ENCODE peak calls at places on chromosome 22, in eight cellular contexts. D is heart left ventricle; B is gastrocnemius medialis; Q is CD4-positive, CD25-positive, alpha-beta regulatory T cell; M is neural progenitor cell; C is mammary epithelial cell; G is foreskin keratinocyte; F is upper lobe of right lung. R is an unnamed sample.

GRCh38 chr22:41772198-41772597 is 28.3 kb upstream of the CCDC134 start:
- DNase-seq in D (no peak), B (no peak), Q (no peak), M (no peak), C (peak), G (no peak), F (no peak), R (no peak)

GRCh38 chr22:30636226-30637077 is 871 bp downstream of the SLC35E4 start:
- DNase-seq in D (peak), B (peak), Q (peak), M (peak), C (peak), G (peak), F (no peak), R (no peak)

GRCh38 chr22:17258015-17258827 is 39.0 kb upstream of the ADA2 start:
- DNase-seq in D (peak), B (peak), Q (peak), M (peak), C (peak), G (peak), F (no peak), R (no peak)

GRCh38 chr22:49291781-49292180 is 535.9 kb downstream of the BRD1 start:
- DNase-seq in D (no peak), B (no peak), Q (no peak), M (no peak), C (no peak), G (no peak), F (peak), R (no peak)

GRCh38 chr22:22909605-22910271 is 22.1 kb downstream of the IGLL5 start:
- DNase-seq in D (no peak), B (no peak), Q (no peak), M (no peak), C (no peak), G (no peak), F (no peak), R (no peak)

GRCh38 chr22:43477966-43478365 is 66.2 kb downstream of the MPPED1 start:
- DNase-seq in D (no peak), B (no peak), Q (no peak), M (no peak), C (no peak), G (no peak), F (no peak), R (no peak)

GRCh38 chr22:29992341-29993275 is 87.7 kb upstream of the HORMAD2 start:
- DNase-seq in D (no peak), B (no peak), Q (no peak), M (no peak), C (peak), G (peak), F (no peak), R (no peak)

GRCh38 chr22:30305519-30305905 is 16.2 kb upstream of the CASTOR1 start:
- DNase-seq in D (peak), B (peak), Q (peak), M (no peak), C (no peak), G (no peak), F (peak), R (no peak)

GRCh38 chr22:29716814-29717213 is 3.0 kb upstream of the CABP7 start:
- DNase-seq in D (peak), B (no peak), Q (peak), M (peak), C (peak), G (peak), F (no peak), R (no peak)

GRCh38 chr22:22410121-22410520 is 98.4 kb downstream of the ZNF280B start:
- DNase-seq in D (peak), B (no peak), Q (no peak), M (no peak), C (no peak), G (no peak), F (peak), R (no peak)

GRCh38 chr22:48426466-48427380 is 1401.0 kb downstream of the BRD1 start:
- DNase-seq in D (no peak), B (no peak), Q (no peak), M (peak), C (no peak), G (no peak), F (peak), R (no peak)

GRCh38 chr22:46902436-46902835 is 140.0 kb downstream of the TBC1D22A start:
- DNase-seq in D (no peak), B (no peak), Q (no peak), M (peak), C (no peak), G (no peak), F (peak), R (no peak)

GRCh38 chr22:22395230-22395629 is 113.3 kb downstream of the ZNF280B start:
- DNase-seq in D (no peak), B (no peak), Q (no peak), M (no peak), C (no peak), G (no peak), F (no peak), R (no peak)

GRCh38 chr22:50465531-50465930 is 9.3 kb downstream of the SBF1 start:
- DNase-seq in D (no peak), B (no peak), Q (no peak), M (no peak), C (no peak), G (no peak), F (no peak), R (no peak)

GRCh38 chr22:49767355-49768062 is 60.2 kb downstream of the BRD1 start:
- DNase-seq in D (no peak), B (peak), Q (peak), M (peak), C (peak), G (peak), F (peak), R (peak)

GRCh38 chr22:20032407-20032991 is 11.6 kb downstream of the TANGO2 start:
- DNase-seq in D (no peak), B (no peak), Q (no peak), M (no peak), C (no peak), G (no peak), F (no peak), R (no peak)

GRCh38 chr22:18118345-18118915 is 7.8 kb downstream of the TUBA8 start:
- DNase-seq in D (no peak), B (no peak), Q (no peak), M (no peak), C (no peak), G (no peak), F (peak), R (no peak)

GRCh38 chr22:44443641-44444235 is 54.3 kb downstream of the RTL6 start:
- DNase-seq in D (no peak), B (no peak), Q (no peak), M (no peak), C (no peak), G (no peak), F (peak), R (no peak)

GRCh38 chr22:30015846-30016245 is 64.4 kb upstream of the HORMAD2 start:
- DNase-seq in D (no peak), B (no peak), Q (no peak), M (no peak), C (peak), G (no peak), F (no peak), R (no peak)

GRCh38 chr22:50220603-50221409 is 20.0 kb downstream of the SELENOO start:
- DNase-seq in D (no peak), B (no peak), Q (no peak), M (no peak), C (no peak), G (no peak), F (no peak), R (no peak)

GRCh38 chr22:47123006-47123826 is 360.8 kb downstream of the TBC1D22A start:
- DNase-seq in D (no peak), B (no peak), Q (no peak), M (no peak), C (peak), G (peak), F (peak), R (no peak)

GRCh38 chr22:23070418-23071162 is at the start of gene GNAZ:
- DNase-seq in D (peak), B (no peak), Q (no peak), M (peak), C (no peak), G (no peak), F (peak), R (no peak)

GRCh38 chr22:45240137-45240809 is 421 bp downstream of the KIAA0930 start:
- DNase-seq in D (peak), B (no peak), Q (peak), M (peak), C (peak), G (no peak), F (peak), R (no peak)

GRCh38 chr22:46563381-46564083 is 26.1 kb upstream of the CELSR1 start:
- DNase-seq in D (peak), B (peak), Q (peak), M (peak), C (peak), G (no peak), F (peak), R (peak)

GRCh38 chr22:47270463-47271135 is 508.1 kb downstream of the TBC1D22A start:
- DNase-seq in D (no peak), B (no peak), Q (no peak), M (no peak), C (no peak), G (no peak), F (no peak), R (no peak)

GRCh38 chr22:30933457-30933856 is 35.1 kb downstream of the MORC2 start:
- DNase-seq in D (no peak), B (no peak), Q (no peak), M (no peak), C (no peak), G (no peak), F (no peak), R (no peak)

GRCh38 chr22:29219881-29220670 is 14.4 kb downstream of the EMID1 start:
- DNase-seq in D (no peak), B (no peak), Q (no peak), M (no peak), C (no peak), G (no peak), F (no peak), R (no peak)

GRCh38 chr22:20573176-20573829 is 65.9 kb downstream of the MED15 start:
- DNase-seq in D (no peak), B (no peak), Q (no peak), M (no peak), C (no peak), G (no peak), F (no peak), R (no peak)

GRCh38 chr22:44033689-44034088 is 9.6 kb downstream of the PARVB start:
- DNase-seq in D (peak), B (peak), Q (no peak), M (no peak), C (no peak), G (no peak), F (no peak), R (no peak)

GRCh38 chr22:41589260-41589600 is 410 bp downstream of the PMM1 start:
- DNase-seq in D (no peak), B (no peak), Q (no peak), M (peak), C (peak), G (no peak), F (no peak), R (no peak)

GRCh38 chr22:50299724-50300619 is 7.5 kb downstream of the PLXNB2 start:
- DNase-seq in D (no peak), B (no peak), Q (no peak), M (peak), C (no peak), G (no peak), F (no peak), R (no peak)

GRCh38 chr22:26259510-26259909 is 90.2 kb downstream of the SEZ6L start:
- DNase-seq in D (peak), B (no peak), Q (peak), M (peak), C (peak), G (peak), F (no peak), R (no peak)

GRCh38 chr22:20156611-20157415 is 6.0 kb upstream of the CCDC188 start:
- DNase-seq in D (peak), B (peak), Q (peak), M (peak), C (peak), G (no peak), F (peak), R (peak)

GRCh38 chr22:29175312-29175835 is 30.3 kb upstream of the EMID1 start:
- DNase-seq in D (no peak), B (no peak), Q (no peak), M (no peak), C (no peak), G (no peak), F (no peak), R (no peak)

GRCh38 chr22:27896251-27896650 is 22.8 kb downstream of the PITPNB start:
- DNase-seq in D (no peak), B (no peak), Q (no peak), M (no peak), C (no peak), G (no peak), F (no peak), R (no peak)

GRCh38 chr22:50436134-50436830 is 38.6 kb downstream of the SBF1 start:
- DNase-seq in D (no peak), B (no peak), Q (no peak), M (no peak), C (no peak), G (no peak), F (no peak), R (no peak)

GRCh38 chr22:33747576-33748180 is 172.6 kb downstream of the LARGE1 start:
- DNase-seq in D (peak), B (no peak), Q (no peak), M (no peak), C (no peak), G (no peak), F (no peak), R (no peak)

GRCh38 chr22:43478621-43479285 is 66.9 kb downstream of the MPPED1 start:
- DNase-seq in D (no peak), B (no peak), Q (no peak), M (no peak), C (no peak), G (no peak), F (no peak), R (no peak)

GRCh38 chr22:20402960-20403778 is 9.2 kb downstream of the ZNF74 start:
- DNase-seq in D (no peak), B (no peak), Q (peak), M (no peak), C (no peak), G (no peak), F (no peak), R (no peak)

GRCh38 chr22:22802346-22802970 is 85.2 kb upstream of the IGLL5 start:
- DNase-seq in D (no peak), B (no peak), Q (peak), M (peak), C (no peak), G (no peak), F (no peak), R (no peak)

DNA sequence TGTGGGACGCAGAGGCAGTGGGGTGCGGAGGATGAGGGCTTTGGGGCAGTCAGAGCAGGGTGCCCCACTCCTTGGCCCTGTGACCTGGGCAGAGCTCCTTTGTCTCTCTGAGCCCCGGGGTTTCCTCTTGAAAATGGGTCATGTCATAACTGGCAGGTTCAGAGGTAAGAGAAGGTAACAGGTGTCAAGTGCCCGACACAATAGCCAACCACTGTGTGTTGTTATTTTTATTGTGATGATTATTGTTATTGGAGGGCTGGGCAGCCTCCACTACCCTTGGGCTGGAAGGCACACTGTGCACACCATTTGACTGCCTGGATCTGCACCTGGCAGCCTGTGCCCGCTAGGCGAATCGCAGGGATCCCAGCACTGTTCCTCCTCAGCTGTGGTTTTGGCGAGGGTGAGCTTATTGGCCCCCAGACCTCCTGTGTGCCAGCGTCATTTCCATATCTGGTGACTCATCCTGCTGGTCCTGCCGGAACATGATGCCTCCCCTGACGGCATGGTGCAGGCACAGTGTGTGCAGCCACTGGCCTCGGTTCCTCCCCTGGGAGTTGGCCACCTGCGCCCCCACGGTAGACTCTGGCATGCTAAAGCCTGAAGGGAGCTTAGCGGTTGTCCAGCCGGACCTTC is 15.4 kb upstream of the SOX10 start:
- DNase-seq in D (no peak), B (peak), Q (no peak), M (no peak), C (peak), G (peak), F (no peak), R (no peak)
- H3K27ac ChIP-seq in D (no peak), B (peak), Q (no peak), M (no peak), C (peak), G (peak), F (no peak), R (no peak)

GRCh38 chr22:36977947-36978660 is 41.1 kb downstream of the TST start:
- DNase-seq in D (peak), B (peak), Q (peak), M (peak), C (peak), G (peak), F (peak), R (peak)

GRCh38 chr22:36979511-36979910 is 39.7 kb downstream of the TST start:
- DNase-seq in D (no peak), B (no peak), Q (no peak), M (no peak), C (no peak), G (no peak), F (no peak), R (no peak)

GRCh38 chr22:36979016-36979415 is 40.2 kb downstream of the TST start:
- DNase-seq in D (no peak), B (no peak), Q (no peak), M (no peak), C (no peak), G (no peak), F (no peak), R (no peak)

GRCh38 chr22:36981247-36981775 is 37.9 kb downstream of the TST start:
- DNase-seq in D (no peak), B (no peak), Q (no peak), M (no peak), C (no peak), G (no peak), F (no peak), R (no peak)

DNA sequence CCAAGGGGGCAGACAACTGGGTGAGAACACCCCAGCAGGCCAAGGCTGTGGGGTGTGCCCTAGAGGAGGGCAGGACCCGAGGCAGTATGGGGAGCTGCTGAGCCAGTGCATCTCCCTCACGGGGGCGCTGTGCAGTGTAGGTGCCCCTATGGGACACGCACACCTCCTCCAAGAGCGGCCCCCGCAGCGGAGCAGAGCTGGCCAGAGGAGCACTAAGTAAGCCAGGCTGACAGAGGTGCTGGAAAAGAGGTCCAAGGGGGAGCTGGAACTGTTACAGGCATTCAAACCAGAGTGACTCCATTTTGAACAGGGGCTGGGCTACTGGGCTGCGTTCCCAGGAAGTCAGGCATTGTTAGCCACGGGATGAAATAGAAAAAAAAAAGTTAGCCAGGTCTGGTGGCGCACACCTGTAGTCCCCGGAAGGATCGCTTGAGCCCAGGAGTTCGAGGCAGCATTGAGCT is 41.8 kb downstream of the TST start:
- DNase-seq in D (peak), B (peak), Q (peak), M (peak), C (no peak), G (no peak), F (peak), R (peak)
- H3K27ac ChIP-seq in D (no peak), B (no peak), Q (peak), M (no peak), C (no peak), G (no peak), F (peak), R (peak)

DNA sequence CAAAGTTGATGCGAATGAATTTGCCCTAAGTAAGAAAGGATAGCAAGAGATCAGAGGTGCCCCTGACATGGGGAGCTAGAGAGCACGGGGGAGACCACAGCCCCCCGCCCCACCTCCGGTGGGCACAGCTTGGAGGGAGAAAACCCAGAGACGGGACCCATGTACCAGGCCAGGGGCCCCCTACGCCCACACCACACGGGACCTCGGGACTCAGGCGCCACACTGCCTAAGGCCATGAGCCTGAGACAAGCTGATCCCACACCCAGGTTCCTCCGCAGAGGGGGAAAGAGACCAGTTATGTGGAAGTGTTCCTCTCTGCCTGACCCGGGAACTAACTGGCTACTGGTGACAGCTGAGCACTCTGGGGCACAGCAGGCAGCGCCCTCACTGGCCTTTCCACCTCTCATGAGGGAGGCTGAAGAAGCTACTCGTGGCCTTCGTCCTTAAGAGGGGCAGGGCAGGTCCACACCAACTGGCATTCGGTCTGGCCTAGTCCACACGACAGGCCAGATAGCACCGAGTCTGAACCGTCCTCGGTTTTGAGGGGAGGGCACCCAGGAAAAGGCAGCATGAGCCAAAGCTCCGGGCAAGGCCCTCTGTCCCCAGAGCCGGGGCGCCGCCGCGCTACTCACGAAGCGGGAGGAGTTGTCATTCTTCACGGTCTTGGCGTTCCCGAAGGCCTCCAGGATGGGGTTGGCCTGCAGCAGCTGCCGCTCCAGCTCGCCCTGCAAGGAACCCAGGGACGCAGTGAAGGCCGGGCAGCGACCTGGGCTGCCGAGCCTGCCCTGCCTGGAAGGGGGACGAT is 65.8 kb downstream of the MYH9 start:
- DNase-seq in D (no peak), B (no peak), Q (no peak), M (no peak), C (no peak), G (no peak), F (no peak), R (no peak)
- H3K27ac ChIP-seq in D (peak), B (peak), Q (no peak), M (no peak), C (no peak), G (no peak), F (peak), R (no peak)

GRCh38 chr22:24541681-24542515 is 13.0 kb downstream of the GUCD1 start:
- DNase-seq in D (no peak), B (no peak), Q (no peak), M (no peak), C (no peak), G (no peak), F (no peak), R (no peak)

GRCh38 chr22:24540470-24540869 is 14.5 kb downstream of the GUCD1 start:
- DNase-seq in D (no peak), B (peak), Q (no peak), M (no peak), C (no peak), G (no peak), F (no peak), R (no peak)

GRCh38 chr22:24542641-24543040 is 12.3 kb downstream of the GUCD1 start:
- DNase-seq in D (peak), B (peak), Q (no peak), M (no peak), C (no peak), G (no peak), F (peak), R (no peak)

GRCh38 chr22:24543679-24544243 is 11.2 kb downstream of the GUCD1 start:
- DNase-seq in D (no peak), B (no peak), Q (no peak), M (no peak), C (no peak), G (no peak), F (no peak), R (no peak)

GRCh38 chr22:24543068-24543675 is 11.8 kb downstream of the GUCD1 start:
- DNase-seq in D (no peak), B (no peak), Q (no peak), M (no peak), C (no peak), G (no peak), F (no peak), R (no peak)
- H3K27ac ChIP-seq in D (peak), B (peak), Q (no peak), M (no peak), C (no peak), G (no peak), F (no peak), R (no peak)

R was measured in effector memory CD4-positive, alpha-beta T cell.